ENCODE peak calls at places on chromosome 3, in ten cellular contexts. N is activated CD4-positive, alpha-beta T cell treated with anti-CD3 and anti-CD28 coated beads for 4 hours; W is stimulated activated CD4-positive, alpha-beta T cell treated with anti-CD3 and anti-CD28 coated beads, Interleukin-2, amount 100 ng/mL, for 4 hours; P is left lobe of liver; F is substantia nigra; G is ELR; L is H9; K is AG08395; T is RPMI8226; J is MM.1S. E is an unnamed sample.

GRCh38 chr3:46662771-46663551 is 30.5 kb downstream of the ALS2CL start:
- DNase-seq in T (no peak), P (peak; percentile 62), G (no peak), N (no peak), L (no peak), W (no peak), J (no peak), K (peak; percentile 74), F (no peak), E (no peak)

GRCh38 chr3:157594413-157594812 is 91.2 kb upstream of the VEPH1 start:
- DNase-seq in P (no peak), T (no peak), G (peak; percentile 6), W (no peak), F (no peak), N (no peak), J (no peak), L (peak; percentile 39), K (no peak), E (no peak)

GRCh38 chr3:27134165-27134796 is 234.9 kb downstream of the NEK10 start:
- DNase-seq in N (peak; percentile 48), K (peak; percentile 80), T (peak; percentile 63), W (peak; percentile 26), J (peak; percentile 65), L (peak; percentile 64), G (peak; percentile 69), F (peak; percentile 45), P (peak; percentile 59), E (no peak)

GRCh38 chr3:160150525-160150924 is 74.7 kb upstream of the C3orf80 start:
- DNase-seq in L (no peak), N (no peak), F (no peak), K (peak; percentile 82), T (no peak), G (peak; percentile 60), J (no peak), W (no peak), P (no peak), E (no peak)

GRCh38 chr3:128149632-128150031 is 3.6 kb upstream of the EEFSEC start:
- DNase-seq in P (no peak), L (no peak), N (no peak), G (no peak), T (no peak), J (no peak), W (no peak), F (no peak), K (no peak), E (no peak)

GRCh38 chr3:67647390-67647878 is 7.0 kb downstream of the SUCLG2 start:
- DNase-seq in F (no peak), K (peak; percentile 92), G (peak; percentile 98), J (no peak), T (no peak), W (no peak), N (no peak), L (no peak), P (peak; percentile 89), E (no peak)

GRCh38 chr3:132432639-132433038 is 15.3 kb downstream of the DNAJC13 start:
- DNase-seq in P (no peak), F (no peak), K (peak; percentile 54), N (peak; percentile 1), W (peak; percentile 11), T (no peak), L (no peak), J (no peak), G (peak; percentile 93), E (no peak)

GRCh38 chr3:72458365-72458764 is 389.9 kb downstream of the SHQ1 start:
- DNase-seq in W (no peak), G (no peak), T (no peak), L (no peak), F (no peak), N (no peak), K (no peak), J (no peak), P (no peak), E (no peak)

GRCh38 chr3:197417451-197417850 is 119.0 kb upstream of the DLG1 start:
- DNase-seq in L (no peak), T (no peak), K (no peak), G (peak; percentile 61), F (no peak), J (no peak), P (no peak), N (no peak), W (no peak), E (no peak)

GRCh38 chr3:155326901-155327300 is 33.4 kb upstream of the STRIT1 start:
- DNase-seq in G (no peak), L (no peak), F (no peak), P (no peak), T (no peak), K (no peak), W (no peak), N (no peak), J (no peak), E (no peak)

GRCh38 chr3:143103633-143104032 is 15.9 kb upstream of the CHST2 start:
- DNase-seq in P (no peak), K (no peak), L (no peak), T (no peak), G (no peak), F (no peak), J (no peak), W (no peak), N (no peak), E (no peak)

GRCh38 chr3:122635789-122636188 is 44.9 kb upstream of the PARP14 start:
- DNase-seq in W (no peak), J (no peak), N (no peak), L (no peak), G (peak; percentile 55), P (no peak), T (no peak), K (peak; percentile 40), F (no peak), E (no peak)

GRCh38 chr3:32140943-32141342 is 34.5 kb downstream of the GPD1L start:
- DNase-seq in K (no peak), J (no peak), W (no peak), P (no peak), T (no peak), L (no peak), N (no peak), F (no peak), G (no peak), E (no peak)

GRCh38 chr3:181703701-181704420 is 7.9 kb upstream of the SOX2 start:
- DNase-seq in J (no peak), G (no peak), F (peak; percentile 64), N (no peak), W (no peak), T (no peak), L (peak; percentile 56), P (no peak), K (no peak), E (no peak)

GRCh38 chr3:197197334-197197733 is 101.1 kb downstream of the DLG1 start:
- DNase-seq in F (no peak), K (no peak), W (no peak), T (no peak), J (no peak), L (no peak), P (no peak), G (no peak), N (no peak), E (no peak)

E was measured in thoracic aorta.